ENCODE peak calls at places on chromosomes 4 and X, in seven cellular contexts. I is PC-9; J is G401; D is progenitor cell of endocrine pancreas; X is memory B cell; K is activated CD4-positive, CD25-positive, alpha-beta regulatory T cell; R is naive B cell. Y is an unnamed sample.

GRCh38 chr4:156294577-156294976 is 340.9 kb upstream of the CTSO start:
- DNase-seq in X (no peak), J (peak), R (no peak), K (no peak), I (peak), D (no peak), Y (no peak)

GRCh38 chr4:79852305-79852730 is 220.7 kb downstream of the ANTXR2 start:
- DNase-seq in I (no peak), K (no peak), X (no peak), R (no peak), J (no peak), D (no peak), Y (no peak)

GRCh38 chr4:165716472-165716871 is 156.6 kb upstream of the TLL1 start:
- DNase-seq in D (no peak), I (no peak), R (no peak), K (no peak), X (no peak), J (no peak), Y (no peak)

GRCh38 chr4:119532319-119532718 is 96.3 kb downstream of the PDE5A start:
- DNase-seq in D (no peak), J (no peak), I (no peak), X (no peak), R (no peak), K (no peak), Y (no peak)

GRCh38 chrX:104113237-104113965 is 1.1 kb downstream of the ZCCHC18 start:
- DNase-seq in D (peak), I (no peak), X (no peak), K (peak), R (peak), J (peak), Y (peak)

GRCh38 chrX:105098201-105098600 is 122.3 kb downstream of the TEX13A start:
- DNase-seq in J (no peak), I (no peak), K (no peak), R (no peak), D (no peak), X (no peak), Y (no peak)

GRCh38 chr4:178356725-178357124 is 914.5 kb upstream of the AGA start:
- DNase-seq in X (no peak), I (no peak), R (no peak), K (no peak), D (no peak), J (no peak), Y (no peak)

GRCh38 chr4:98905834-98906233 is 23.1 kb downstream of the EIF4E start:
- DNase-seq in D (no peak), R (no peak), K (no peak), X (no peak), J (no peak), I (no peak), Y (no peak)

GRCh38 chr4:7861440-7861881 is 78.2 kb downstream of the AFAP1 start:
- DNase-seq in K (no peak), D (no peak), I (peak), R (no peak), J (peak), X (no peak), Y (no peak)

GRCh38 chr4:56149601-56150000 is 200.9 kb downstream of the CEP135 start:
- DNase-seq in R (no peak), D (no peak), I (no peak), K (no peak), J (no peak), X (no peak), Y (no peak)

GRCh38 chr4:37970702-37971101 is 10.5 kb downstream of the PTTG2 start:
- DNase-seq in D (no peak), I (peak), X (peak), J (no peak), K (peak), R (peak), Y (peak)

GRCh38 chr4:48896845-48897244 is 9.7 kb downstream of the OCIAD2 start:
- DNase-seq in J (no peak), R (no peak), D (no peak), I (no peak), X (no peak), K (no peak), Y (no peak)

GRCh38 chr4:151418385-151418784 is 9.4 kb downstream of the FHIP1A start:
- DNase-seq in R (no peak), I (peak), K (no peak), J (no peak), D (no peak), X (no peak), Y (no peak)

GRCh38 chr4:25551608-25552007 is 104.0 kb upstream of the SLC34A2 start:
- DNase-seq in D (no peak), I (peak), K (no peak), X (no peak), R (no peak), J (no peak), Y (no peak)

GRCh38 chr4:80434238-80434637 is 98.7 kb downstream of the CFAP299 start:
- DNase-seq in J (no peak), R (no peak), D (no peak), K (no peak), I (no peak), X (no peak), Y (no peak)

GRCh38 chrX:26925088-26925487 is 538.1 kb downstream of the PPP4R3C start:
- DNase-seq in J (no peak), D (no peak), I (no peak), X (no peak), K (no peak), R (no peak), Y (no peak)

GRCh38 chrX:105173071-105173470 is 47.4 kb downstream of the TEX13A start:
- DNase-seq in J (no peak), X (no peak), I (no peak), R (no peak), D (no peak), K (no peak), Y (no peak)

Y was measured in NK-92 treated with Interleukin-12 subunit alpha and Interleukin-12 subunit beta, amount 100 ng/mL, for 24 hours.